ENCODE peak calls at places on chromosomes 13 and 19, in six cellular contexts. Z is tibial nerve, D is HepG2, A is sigmoid colon, C is SK-N-SH, H is suprapubic skin. P is an unnamed sample. For H3K4me1, the result is how much of the 10 kb centered on the place peaks cover.

GRCh38 chr13:85093808-85094207 is 705.4 kb downstream of the SLITRK6 start:
- DNase-seq in H (no peak), Z (peak), C (no peak), D (no peak), A (no peak), P (no peak)

GRCh38 chr19:42074513-42075363 is 1.2 kb upstream of the ZNF574 start:
- DNase-seq in C (peak), D (no peak), H (no peak), A (no peak), Z (no peak), P (no peak)

GRCh38 chr13:49669735-49670309 is 21.5 kb downstream of the EBPL start:
- DNase-seq in Z (no peak), C (peak), D (peak), H (no peak), A (peak), P (no peak)

GRCh38 chr19:35628264-35628564 is 622 bp upstream of the RBM42 start:
- DNase-seq in H (no peak), D (no peak), A (no peak), Z (no peak), C (no peak), P (no peak)

GRCh38 chr19:41327499-41328156 is 17.7 kb downstream of the CCDC97 start:
- DNase-seq in D (no peak), A (no peak), C (peak), H (peak), Z (no peak), P (peak)

GRCh38 chr13:57627663-57628062 is 3.9 kb upstream of the PCDH17 start:
- DNase-seq in C (peak), H (no peak), A (no peak), D (no peak), Z (no peak), P (no peak)

GRCh38 chr13:21557995-21558394 is 46.0 kb downstream of the MICU2 start:
- DNase-seq in Z (no peak), C (peak), A (no peak), H (no peak), D (peak), P (no peak)

GRCh38 chr19:6811906-6812305 is 39.4 kb downstream of the VAV1 start:
- DNase-seq in C (peak), H (no peak), D (peak), Z (no peak), A (no peak), P (no peak)

GRCh38 chr13:112894673-112895481 is 74.1 kb upstream of the MCF2L start:
- DNase-seq in Z (no peak), C (peak), A (no peak), D (peak), H (no peak), P (peak)

GRCh38 chr19:19652482-19653295 is 9.2 kb upstream of the GMIP start:
- DNase-seq in Z (no peak), H (no peak), D (no peak), C (peak), A (no peak), P (peak)

GRCh38 chr13:69604698-69605097 is 502.9 kb upstream of the ATXN8OS start:
- DNase-seq in D (no peak), Z (no peak), H (no peak), A (no peak), C (no peak), P (no peak)

GRCh38 chr19:35123573-35123972 is 8.0 kb downstream of the FXYD3 start:
- DNase-seq in A (peak), C (no peak), H (no peak), Z (peak), D (no peak), P (no peak)

GRCh38 chr13:72383646-72384045 is 343.8 kb downstream of the MZT1 start:
- DNase-seq in A (no peak), Z (no peak), D (no peak), H (no peak), C (no peak), P (no peak)

GRCh38 chr19:51002542-51003311 is 1.3 kb upstream of the KLK8 start:
- DNase-seq in A (peak), C (peak), D (no peak), Z (peak), H (no peak), P (no peak)

GRCh38 chr19:35848486-35848885 is 3.8 kb downstream of the NPHS1 start:
- DNase-seq in D (no peak), H (no peak), Z (no peak), C (no peak), A (no peak), P (no peak)

GRCh38 chr19:40747536-40747935 is 2.7 kb downstream of the ACTMAP start:
- DNase-seq in C (no peak), H (no peak), A (no peak), D (no peak), Z (no peak), P (no peak)

GRCh38 chr19:33520844-33521479 is 629 bp downstream of the PEPD start:
- DNase-seq in C (no peak), D (peak), H (no peak), A (no peak), Z (no peak), P (no peak)

GRCh38 chr19:36331353-36332228 is 47.4 kb downstream of the ZFP14 start:
- DNase-seq in Z (peak), D (no peak), A (peak), C (peak), H (peak), P (peak)

GRCh38 chr13:100520936-100521765 is 67.4 kb downstream of the GGACT start:
- DNase-seq in C (no peak), A (no peak), Z (no peak), D (no peak), H (no peak), P (no peak)

GRCh38 chr19:45231891-45232290 is 13.3 kb downstream of the EXOC3L2 start:
- DNase-seq in D (no peak), Z (no peak), H (no peak), C (peak), A (no peak), P (no peak)

GRCh38 chr13:46317120-46317519 is 69.9 kb downstream of the RUBCNL start:
- DNase-seq in C (no peak), Z (no peak), D (no peak), A (no peak), H (no peak), P (no peak)

GRCh38 chr19:49877879-49878743 is 609 bp downstream of the TBC1D17 start:
- DNase-seq in D (peak), A (peak), H (peak), Z (peak), C (peak), P (peak)

GRCh38 chr19:45250832-45251451 is at the start of gene MARK4:
- DNase-seq in C (peak), H (no peak), Z (no peak), D (no peak), A (peak), P (peak)

GRCh38 chr13:96946709-96947311 is 47.5 kb downstream of the OXGR1 start:
- DNase-seq in H (no peak), Z (no peak), A (no peak), D (peak), C (no peak), P (no peak)

GRCh38 chr13:93698016-93698613 is 471.5 kb downstream of the GPC6 start:
- DNase-seq in H (no peak), D (no peak), A (no peak), C (no peak), Z (no peak), P (no peak)

GRCh38 chr13:48626077-48626449 is 27.7 kb upstream of the CYSLTR2 start:
- DNase-seq in C (no peak), D (peak), H (no peak), Z (no peak), A (no peak), P (no peak)

GRCh38 chr13:113776231-113777125 is 17.5 kb downstream of the TMEM255B start:
- DNase-seq in A (no peak), C (no peak), D (no peak), H (no peak), Z (no peak), P (no peak)

GRCh38 chr13:100544866-100545683 is 43.5 kb downstream of the GGACT start:
- DNase-seq in A (no peak), D (no peak), H (no peak), C (no peak), Z (no peak), P (peak)

GRCh38 chr13:43652751-43653150 is 134.0 kb downstream of the ENOX1 start:
- DNase-seq in Z (no peak), H (no peak), C (no peak), D (no peak), A (no peak), P (no peak)

GRCh38 chr13:43653980-43654379 is 132.8 kb downstream of the ENOX1 start:
- DNase-seq in D (no peak), Z (no peak), H (no peak), C (no peak), A (no peak), P (no peak)

DNA sequence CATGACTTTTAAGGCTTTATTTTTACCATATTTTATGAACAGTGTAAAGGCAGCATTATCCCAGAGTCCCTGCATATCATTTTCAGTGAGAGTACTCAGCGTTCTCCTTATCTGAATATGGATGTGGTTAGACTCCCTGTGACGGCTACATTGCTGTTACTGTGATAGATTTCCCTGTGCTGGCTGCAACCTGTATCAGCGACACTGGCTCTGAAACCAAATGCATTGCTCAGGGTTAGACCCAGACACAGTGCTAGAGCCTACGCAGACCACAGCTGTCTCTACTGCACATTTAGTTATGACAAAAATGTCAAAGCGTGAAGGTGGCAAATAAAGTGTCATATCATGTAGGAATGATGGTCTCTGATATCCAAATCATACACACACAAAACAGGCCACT is 138.0 kb downstream of the ENOX1 start:
- DNase-seq in C (peak), A (no peak), H (no peak), D (no peak), Z (no peak), P (no peak)
- TF ChIP-seq EP300 in C (no peak), A (no peak), H (no peak), D (no peak), Z (no peak), P (no peak)

DNA sequence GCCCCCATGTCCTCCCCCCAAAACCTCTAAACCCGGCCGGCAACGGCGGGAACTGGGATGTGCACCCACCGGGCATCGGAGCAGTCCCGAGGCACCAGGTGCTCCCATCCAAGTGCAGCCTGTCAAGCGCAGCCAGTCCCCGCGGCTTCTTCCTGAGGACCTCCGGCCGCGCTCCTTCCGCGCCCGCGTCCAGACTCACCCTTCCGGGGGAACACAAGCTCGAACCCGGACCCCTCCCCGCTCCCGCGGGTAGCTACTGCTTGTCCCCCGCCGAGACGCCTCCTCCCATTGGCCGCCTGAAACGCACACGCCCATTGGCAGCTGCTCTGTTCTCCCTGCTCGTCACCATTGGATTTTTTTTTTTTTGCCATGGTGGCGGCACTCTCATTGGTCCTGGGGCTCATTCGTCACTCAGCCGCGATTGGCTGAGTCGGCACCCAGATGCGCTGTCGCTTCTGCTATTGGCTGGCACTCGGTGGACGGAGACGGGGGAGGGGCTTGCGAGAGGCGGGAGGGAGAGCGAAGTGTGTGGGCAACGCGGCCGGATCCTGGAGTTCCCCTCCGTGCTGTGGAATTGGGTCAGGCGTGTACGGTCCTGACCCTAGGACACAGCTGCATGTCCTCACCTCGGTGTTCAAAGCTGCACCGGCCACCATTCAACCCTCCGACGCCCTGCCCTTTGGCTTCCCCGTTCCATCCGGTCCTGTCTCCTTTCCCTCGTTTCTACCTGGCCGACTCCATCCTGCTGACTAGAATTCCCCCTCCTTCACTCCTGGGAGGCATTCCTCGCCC is at the start of gene TYK2:
- DNase-seq in C (peak), D (peak), A (peak), H (peak), Z (peak), P (peak)
- TF ChIP-seq CTCF in C (no peak), D (no peak), A (no peak), H (no peak), Z (peak), P (peak)

DNA sequence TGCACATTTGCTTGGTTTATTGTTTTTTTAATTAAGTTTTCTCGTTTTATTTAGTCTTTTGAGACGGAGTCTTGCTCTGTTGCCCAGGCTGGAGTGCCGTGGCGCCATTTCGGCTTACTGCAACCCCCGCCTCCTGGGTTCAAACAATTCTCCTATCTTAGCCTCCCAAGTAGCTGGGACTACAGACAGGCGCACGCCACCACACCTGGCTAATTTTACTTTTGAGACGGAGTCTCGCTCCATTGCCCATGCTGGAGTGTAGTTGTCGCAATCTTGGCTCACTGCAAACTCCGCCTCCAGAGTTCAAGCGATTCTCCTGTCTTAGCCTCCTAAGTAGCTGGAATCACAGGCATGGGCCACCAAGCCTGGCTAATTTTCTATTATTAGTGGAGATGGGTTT is 1.3 kb downstream of the RPS9 start:
- DNase-seq in A (no peak), D (no peak), H (no peak), C (no peak), Z (no peak), P (no peak)
- H3K4me1 ChIP-seq in A (half or more), D (half or more), H (half or more), C (under half), Z (half or more), P (half or more)

GRCh38 chr13:33677215-33677614 is 140.7 kb upstream of the RFC3 start:
- DNase-seq in D (no peak), H (no peak), A (no peak), C (no peak), Z (no peak), P (no peak)

GRCh38 chr13:33676700-33677048 is 141.3 kb upstream of the RFC3 start:
- DNase-seq in A (peak), H (no peak), C (peak), Z (no peak), D (peak), P (peak)

GRCh38 chr13:33679658-33680012 is 138.3 kb upstream of the RFC3 start:
- DNase-seq in H (no peak), D (no peak), Z (no peak), A (no peak), C (no peak), P (no peak)

GRCh38 chr13:33678084-33678483 is 139.9 kb upstream of the RFC3 start:
- DNase-seq in D (no peak), A (no peak), C (no peak), Z (no peak), H (no peak), P (no peak)

GRCh38 chr13:33678906-33679657 is 138.9 kb upstream of the RFC3 start:
- DNase-seq in D (peak), H (no peak), A (peak), C (no peak), Z (peak), P (peak)
- TF ChIP-seq EP300 in D (peak), H (no peak), A (no peak), C (no peak), Z (peak), P (no peak)

GRCh38 chr19:18339703-18340102 is 695 bp upstream of the PGPEP1 start:
- DNase-seq in D (no peak), A (no peak), C (peak), Z (no peak), H (no peak), P (no peak)
- TF ChIP-seq CTCF in D (peak), A (no peak), C (peak), Z (no peak), H (no peak), P (no peak)

GRCh38 chr13:36700170-36700569 is 26.4 kb downstream of the SERTM1 start:
- DNase-seq in C (no peak), A (no peak), D (no peak), Z (no peak), H (no peak), P (no peak)
- H3K4me1 ChIP-seq in C (under half), A (under half), D (under half), Z (under half), H (under half), P (under half)

GRCh38 chr19:38130399-38130798 is 93.6 kb downstream of the DPF1 start:
- DNase-seq in D (no peak), Z (no peak), H (no peak), C (no peak), A (no peak), P (peak)

GRCh38 chr19:38139122-38139521 is 84.9 kb downstream of the DPF1 start:
- DNase-seq in C (no peak), A (no peak), D (no peak), Z (no peak), H (no peak), P (no peak)

GRCh38 chr19:38132781-38133180 is 91.2 kb downstream of the DPF1 start:
- DNase-seq in D (no peak), C (no peak), H (no peak), A (no peak), Z (no peak), P (no peak)

GRCh38 chr19:38135150-38135998 is 88.6 kb downstream of the DPF1 start:
- DNase-seq in H (no peak), D (no peak), C (no peak), Z (no peak), A (no peak), P (no peak)

DNA sequence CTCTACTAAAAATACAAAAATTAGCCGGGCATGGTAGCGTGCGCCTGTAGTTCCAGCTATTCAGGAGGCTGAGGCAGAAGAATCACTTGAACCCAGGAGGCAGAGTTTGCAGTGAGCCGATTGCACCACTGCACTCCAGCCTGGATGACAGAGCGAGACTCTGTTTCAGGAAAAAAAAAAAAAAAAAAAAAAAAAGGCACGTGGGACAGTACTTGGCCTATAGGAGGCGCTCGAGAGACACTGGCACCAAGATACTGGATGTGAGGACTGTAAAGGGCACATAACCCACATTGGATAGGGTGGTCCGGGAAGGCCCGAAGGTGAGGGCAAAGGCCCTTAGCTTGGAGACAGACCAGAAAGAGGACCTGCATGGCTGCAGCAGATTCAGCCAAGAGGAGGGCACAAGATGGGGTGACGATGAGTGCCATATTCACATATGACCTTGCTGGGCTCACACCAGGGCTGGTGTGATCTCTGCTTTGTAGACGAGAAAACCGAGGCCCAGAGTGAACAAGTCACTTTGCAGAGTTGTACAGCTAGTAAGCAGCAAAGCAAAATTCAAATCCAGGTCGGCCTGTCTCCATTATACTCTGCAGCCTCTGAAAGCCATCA is 89.4 kb downstream of the DPF1 start:
- DNase-seq in D (peak), H (no peak), Z (no peak), A (no peak), C (peak), P (no peak)
- TF ChIP-seq EP300 in D (no peak), H (no peak), Z (no peak), A (no peak), C (no peak), P (no peak)